ENCODE peak calls at places on chromosomes 16 and 17, in four cellular contexts. V, J, F and Q are unnamed samples.

GRCh38 chr17:65017375-65017774 is 39.2 kb downstream of the GNA13 start:
- DNase-seq in V (no peak), J (no peak), F (no peak), Q (no peak)

GRCh38 chr17:77527394-77527793 is 386.6 kb downstream of the SEC14L1 start:
- DNase-seq in V (no peak), J (no peak), F (no peak), Q (no peak)

GRCh38 chr16:82945420-82946096 is 318.8 kb downstream of the CDH13 start:
- DNase-seq in V (no peak), J (no peak), F (no peak), Q (peak; percentile 17)

GRCh38 chr16:4521971-4522623 is 16.5 kb downstream of the CDIP1 start:
- DNase-seq in V (no peak), J (no peak), F (no peak), Q (peak; percentile 81)

GRCh38 chr16:88783391-88784073 is 1.5 kb downstream of the PIEZO1 start:
- DNase-seq in V (no peak), J (no peak), F (no peak), Q (peak; percentile 41)

GRCh38 chr16:11032922-11033291 is 88.5 kb downstream of the CLEC16A start:
- DNase-seq in V (no peak), J (no peak), F (peak; percentile 86), Q (peak; percentile 12)

GRCh38 chr16:1333149-1333812 is at the start of gene BAIAP3:
- DNase-seq in V (no peak), J (no peak), F (no peak), Q (peak; percentile 56)

GRCh38 chr16:65540913-65541312 is 419.1 kb upstream of the CDH11 start:
- DNase-seq in V (no peak), J (no peak), F (no peak), Q (peak; percentile 10)

GRCh38 chr16:75593825-75594820 is 27.9 kb downstream of the GABARAPL2 start:
- DNase-seq in V (peak; percentile 49), J (peak; percentile 25), F (no peak), Q (peak; percentile 79)

GRCh38 chr17:50172130-50172529 is 6.3 kb downstream of the SGCA start:
- DNase-seq in V (no peak), J (no peak), F (no peak), Q (no peak)

GRCh38 chr17:16286947-16287562 is 66.2 kb downstream of the CENPV start:
- DNase-seq in V (peak; percentile 56), J (no peak), F (no peak), Q (no peak)

GRCh38 chr17:50689251-50689650 is 18.5 kb downstream of the ANKRD40 start:
- DNase-seq in V (peak; percentile 14), J (no peak), F (no peak), Q (no peak)

GRCh38 chr17:71441098-71441497 is 679.7 kb upstream of the SOX9 start:
- DNase-seq in V (peak; percentile 92), J (no peak), F (no peak), Q (no peak)

DNA sequence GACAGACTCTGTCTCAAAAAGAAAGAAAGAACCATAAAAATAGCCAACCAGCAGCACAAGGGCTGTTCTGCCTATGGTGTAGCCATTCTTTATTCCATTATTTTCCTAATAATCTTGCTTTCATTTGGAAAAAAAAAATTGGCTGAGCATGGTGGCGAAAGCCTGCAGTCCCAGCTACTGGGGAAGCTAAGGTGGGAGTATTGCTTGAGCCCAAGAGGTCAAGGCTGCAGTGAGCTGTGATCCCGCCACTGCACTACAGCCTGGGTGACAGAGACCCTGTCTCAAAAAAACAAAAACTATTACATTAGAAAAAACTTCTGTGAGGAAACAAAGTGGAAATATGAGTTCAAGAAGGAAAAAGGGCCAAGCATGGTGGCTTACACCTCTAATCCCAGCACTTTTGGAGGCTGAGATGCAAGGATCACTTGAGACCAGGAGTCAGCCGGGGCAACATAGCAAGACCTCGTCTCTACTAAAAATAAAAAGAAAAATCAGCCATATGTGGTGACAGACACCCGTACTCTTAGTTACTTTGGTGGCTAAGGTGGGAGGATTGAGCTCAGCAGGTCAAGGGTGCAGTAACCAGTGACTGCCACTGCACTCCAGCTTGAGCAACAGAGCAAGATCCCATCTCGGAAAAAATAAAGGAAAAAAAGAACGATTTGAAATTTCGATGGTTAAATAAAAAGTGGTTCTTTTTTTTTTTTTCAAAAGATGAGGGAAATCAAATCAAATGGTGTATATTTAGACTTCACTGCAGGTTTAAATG is 2.5 kb downstream of the DCAKD start:
- DNase-seq in V (no peak), J (no peak), F (no peak), Q (no peak)
- TF ChIP-seq CTCF in V (peak; percentile 49), J (no peak), F (no peak), Q (no peak)

GRCh38 chr16:87351320-87351698 is 32.3 kb downstream of the FBXO31 start:
- DNase-seq in V (no peak), J (no peak), F (no peak), Q (no peak)

GRCh38 chr16:87348616-87349157 is 31.5 kb upstream of the C16orf95 start:
- DNase-seq in V (no peak), J (no peak), F (no peak), Q (no peak)

GRCh38 chr16:87350031-87350430 is 32.8 kb upstream of the C16orf95 start:
- DNase-seq in V (no peak), J (no peak), F (no peak), Q (no peak)

GRCh38 chr16:87352818-87353217 is 30.8 kb downstream of the FBXO31 start:
- DNase-seq in V (no peak), J (no peak), F (no peak), Q (no peak)

DNA sequence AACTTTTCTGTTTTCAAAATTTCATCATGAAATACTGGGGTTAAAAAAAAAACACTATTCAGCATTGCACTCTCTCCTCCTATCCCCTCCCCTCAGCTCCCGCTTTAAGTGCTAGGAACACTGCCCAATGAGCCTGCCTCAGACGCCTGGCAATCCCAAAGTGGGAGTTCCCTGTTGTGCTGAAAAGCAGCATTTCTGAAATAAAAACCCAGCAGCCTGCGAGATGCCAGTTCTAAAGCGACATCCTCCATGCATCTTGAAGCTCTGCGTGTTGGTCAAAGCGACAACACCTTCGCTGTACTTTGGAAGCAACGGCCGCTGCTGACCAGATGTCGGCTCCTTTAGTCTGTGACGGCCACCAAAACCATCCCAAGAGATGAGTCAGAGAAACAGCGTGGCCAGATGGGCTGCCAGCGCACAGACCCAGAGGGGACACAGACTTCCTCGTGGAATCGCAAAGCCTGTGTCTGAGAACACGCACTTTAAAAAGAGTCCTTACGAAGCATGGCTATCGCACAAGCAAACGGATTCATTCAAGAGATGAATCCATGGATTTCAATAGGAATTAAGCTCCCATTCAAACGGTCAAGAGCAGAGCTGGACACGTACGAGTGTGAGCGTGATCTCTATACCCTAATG is 32.8 kb downstream of the FBXO31 start:
- DNase-seq in V (no peak), J (no peak), F (no peak), Q (no peak)
- H3K4me3 ChIP-seq in V (no peak overlapping the region), J (no peak overlapping the region), F (no peak overlapping the region), Q (no peak overlapping the region)

DNA sequence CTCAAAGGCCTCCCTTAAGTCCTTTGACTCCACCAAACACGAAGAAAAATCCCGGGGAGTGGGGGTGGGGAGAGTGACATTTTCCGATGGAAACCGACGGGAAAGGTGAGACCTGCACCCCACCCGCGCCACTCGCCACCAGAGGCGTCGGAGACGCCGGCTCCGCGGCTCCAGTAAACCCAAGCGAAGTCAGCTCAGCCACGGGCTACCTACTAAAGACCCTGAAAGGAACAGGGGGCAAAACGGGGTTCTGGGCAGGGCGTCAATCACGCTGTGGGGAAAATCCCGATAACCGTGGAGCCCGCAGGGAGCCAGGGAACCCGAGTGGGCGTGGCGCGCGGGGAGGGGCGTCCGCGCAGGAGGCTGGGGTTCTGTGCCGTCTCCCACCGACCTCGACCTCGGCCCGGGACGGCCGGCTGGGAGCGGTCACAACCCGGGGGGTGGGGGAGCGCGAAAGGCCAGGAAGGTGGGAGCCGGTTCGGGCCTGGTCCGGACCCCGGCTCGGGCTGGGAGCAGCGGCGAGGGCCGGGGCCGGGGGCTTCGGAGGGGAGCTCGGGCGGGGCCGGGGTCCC is 565 bp downstream of the WDR45B start:
- DNase-seq in V (no peak), J (no peak), F (no peak), Q (peak; percentile 39)
- TF ChIP-seq CTCF in V (peak; percentile 49), J (no peak), F (no peak), Q (no peak)

DNA sequence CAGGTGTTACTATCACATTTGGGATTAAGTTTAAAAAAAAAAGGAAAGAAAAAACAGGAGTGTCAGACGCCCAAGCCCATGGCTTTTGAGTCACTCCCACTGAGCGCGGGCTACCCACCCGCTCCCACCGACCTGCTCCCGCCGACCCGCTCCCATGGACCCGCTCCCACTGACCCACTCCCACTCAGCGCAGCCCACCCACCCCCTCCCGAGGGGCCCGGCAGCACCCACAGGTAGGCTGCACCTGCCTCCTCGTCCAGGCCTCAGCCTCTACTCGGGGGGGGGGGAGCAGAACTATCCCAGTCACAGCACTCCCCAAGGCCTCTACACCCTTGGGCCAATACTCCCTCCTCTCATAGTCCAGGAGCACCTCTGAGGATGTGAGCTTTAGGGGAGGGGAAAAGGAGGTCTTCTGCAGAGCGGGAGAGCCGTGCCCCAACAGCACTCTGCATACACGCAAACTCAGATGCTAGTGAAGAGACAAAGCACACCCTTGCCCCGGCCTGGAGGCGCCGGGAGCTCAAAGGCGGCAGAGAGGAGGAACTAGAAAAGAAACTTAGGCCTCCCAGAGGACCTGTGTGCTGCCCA is 2.9 kb downstream of the CLUH start:
- DNase-seq in V (no peak), J (no peak), F (no peak), Q (no peak)
- H3K4me3 ChIP-seq in V (no peak overlapping the region), J (no peak overlapping the region), F (no peak overlapping the region), Q (no peak overlapping the region)

DNA sequence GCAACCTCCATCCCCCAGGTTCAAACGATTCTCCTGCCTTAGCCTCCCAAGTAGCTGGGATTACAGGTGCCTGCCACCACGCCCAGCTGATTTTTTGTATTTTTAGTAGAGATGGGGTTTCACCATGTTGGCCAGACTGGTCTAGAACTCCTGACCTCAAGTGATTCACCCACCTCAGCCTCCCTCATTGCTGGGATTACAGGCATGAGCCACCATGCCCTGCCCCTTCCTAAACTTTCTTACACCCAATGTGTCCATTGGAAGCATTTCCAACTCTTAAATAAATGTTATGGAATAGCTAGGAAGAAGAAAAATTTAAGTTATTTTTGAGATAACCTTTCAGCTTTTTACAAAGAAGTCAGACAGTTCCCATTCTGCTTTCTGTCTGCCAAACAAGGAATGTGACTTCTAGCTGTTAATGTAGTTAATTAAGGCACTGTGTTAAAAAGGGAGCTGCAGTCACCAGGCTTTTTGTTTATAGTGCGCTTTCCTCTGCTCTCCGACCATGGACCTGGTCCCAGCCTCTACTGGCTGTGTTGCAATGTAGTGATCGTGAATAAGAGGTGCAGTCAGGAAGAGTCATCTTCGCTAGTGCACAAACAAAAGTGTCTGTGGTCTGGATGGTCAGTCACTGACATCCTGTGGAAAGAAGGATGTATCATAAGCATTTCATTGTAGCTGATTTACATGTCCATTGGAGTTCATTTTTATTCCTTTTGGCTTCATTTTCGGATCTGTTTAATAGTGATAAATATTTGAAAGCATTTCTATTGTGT is 39.7 kb downstream of the USP10 start:
- DNase-seq in V (peak; percentile 89), J (no peak), F (no peak), Q (no peak)
- TF ChIP-seq CTCF in V (no peak), J (no peak), F (no peak), Q (no peak)